ENCODE peak calls at places on chromosome 9, in five cellular contexts. U, Q, H, S and N are unnamed samples.
A peak's percentile ranks its signal among the peaks of the same experiment; 100 is the strongest.

GRCh38 chr9:90905079-90905478 is 103.5 kb downstream of the SYK start:
- DNase-seq in H (no peak), Q (no peak), S (no peak), U (no peak), N (no peak)

GRCh38 chr9:83219154-83219923 is 156.4 kb upstream of the RASEF start:
- DNase-seq in H (peak; percentile 86), S (no peak), U (peak; percentile 53), Q (no peak), N (peak; percentile 73)

GRCh38 chr9:69030851-69031645 is 4.5 kb upstream of the FXN start:
- DNase-seq in Q (no peak), H (no peak), S (no peak), U (no peak), N (no peak)

GRCh38 chr9:107489144-107489673 is 360 bp downstream of the KLF4 start:
- DNase-seq in S (no peak), U (no peak), Q (no peak), H (no peak), N (no peak)

GRCh38 chr9:36187414-36187813 is 3.3 kb upstream of the CLTA start:
- DNase-seq in S (peak; percentile 65), H (no peak), U (peak; percentile 85), Q (peak; percentile 65), N (peak; percentile 78)

GRCh38 chr9:38295751-38296150 is 96.8 kb upstream of the ALDH1B1 start:
- DNase-seq in H (no peak), S (no peak), U (no peak), Q (no peak), N (no peak)

GRCh38 chr9:21434202-21435014 is 5.8 kb upstream of the IFNA1 start:
- DNase-seq in S (peak; percentile 52), Q (peak; percentile 33), U (peak; percentile 25), H (no peak), N (no peak)

GRCh38 chr9:131758972-131759647 is 19.2 kb upstream of the RAPGEF1 start:
- DNase-seq in S (no peak), Q (no peak), U (no peak), H (no peak), N (no peak)

GRCh38 chr9:132166599-132166998 is 4.7 kb downstream of the NTNG2 start:
- DNase-seq in U (no peak), Q (no peak), S (no peak), H (peak; percentile 27), N (no peak)

GRCh38 chr9:35691757-35692301 is 2.1 kb upstream of the TPM2 start:
- DNase-seq in H (no peak), U (no peak), Q (no peak), S (no peak), N (no peak)

GRCh38 chr9:6407778-6408177 is 5.2 kb upstream of the UHRF2 start:
- DNase-seq in Q (no peak), U (no peak), H (no peak), S (no peak), N (no peak)

GRCh38 chr9:137236936-137237421 is 4.1 kb upstream of the TUBB4B start:
- DNase-seq in H (no peak), Q (no peak), U (no peak), S (no peak), N (no peak)

GRCh38 chr9:24041294-24041693 is 215.3 kb upstream of the ELAVL2 start:
- DNase-seq in Q (no peak), U (no peak), S (no peak), H (no peak), N (no peak)

GRCh38 chr9:131578778-131579504 is 33.6 kb downstream of the PRRT1B start:
- DNase-seq in S (no peak), Q (no peak), H (no peak), U (no peak), N (no peak)

GRCh38 chr9:130186839-130187522 is 14.8 kb downstream of the NCS1 start:
- DNase-seq in Q (no peak), H (no peak), S (no peak), U (no peak), N (peak; percentile 37)

GRCh38 chr9:34986541-34987047 is 3.0 kb upstream of the DNAJB5 start:
- DNase-seq in Q (no peak), S (no peak), H (no peak), U (no peak), N (no peak)

DNA sequence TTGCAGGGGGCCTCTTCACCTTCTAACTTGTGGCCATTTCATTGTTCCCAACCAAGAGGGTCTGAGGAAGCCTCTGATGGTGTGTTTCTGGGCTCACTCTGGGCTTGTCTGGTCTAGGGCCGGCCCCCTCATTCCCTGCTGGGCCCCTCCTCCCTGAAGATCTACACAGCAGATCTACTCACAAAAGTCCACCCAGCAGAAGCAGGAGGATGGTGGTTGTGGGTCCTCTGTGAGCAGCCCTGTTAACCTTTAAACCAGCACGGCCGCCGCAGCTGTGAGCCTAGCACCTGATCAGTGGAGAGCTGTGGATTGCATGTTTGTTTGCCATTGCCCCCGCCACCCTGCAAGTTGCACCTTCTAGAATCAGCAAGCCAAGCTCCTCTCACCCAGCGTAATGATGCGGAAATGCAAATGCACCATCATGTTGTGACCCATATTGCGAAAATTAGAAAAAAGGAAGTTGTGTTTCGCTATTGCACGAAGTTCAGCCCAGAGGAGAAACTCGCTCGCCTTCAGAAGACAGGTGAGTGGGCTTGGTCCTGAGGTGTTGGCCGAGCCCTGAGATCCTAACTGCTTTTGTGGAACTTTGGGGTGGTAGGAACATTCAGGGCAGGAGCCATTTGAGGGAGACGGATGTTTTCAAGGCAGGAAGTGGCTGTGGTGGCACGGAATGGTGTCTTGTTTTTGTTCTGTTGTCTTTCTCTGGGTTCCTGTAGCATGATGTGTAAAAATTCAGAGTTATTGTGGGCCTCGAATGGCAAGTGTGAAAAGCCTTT is 16.7 kb downstream of the FGD3 start:
- DNase-seq in H (no peak), U (no peak), Q (no peak), S (no peak), N (no peak)
- H3K4me3 ChIP-seq in H (peak overlapping the region; percentile 51), U (no peak overlapping the region), Q (no peak overlapping the region), S (no peak overlapping the region), N (no peak overlapping the region)

GRCh38 chr9:133513214-133514088 is 11.3 kb downstream of the MYMK start:
- DNase-seq in S (no peak), U (no peak), Q (no peak), H (peak; percentile 61), N (no peak)
- H3K4me3 ChIP-seq in S (no peak overlapping the region), U (no peak overlapping the region), Q (no peak overlapping the region), H (no peak overlapping the region), N (no peak overlapping the region)

GRCh38 chr9:33446507-33447403 is 638 bp downstream of the AQP3 start:
- DNase-seq in H (no peak), U (peak; percentile 50), Q (no peak), S (peak; percentile 10), N (peak; percentile 38)

GRCh38 chr9:33447404-33448158 is at the start of gene AQP3:
- DNase-seq in U (no peak), S (no peak), H (peak; percentile 84), Q (no peak), N (no peak)

GRCh38 chr9:33445389-33445881 is 2.0 kb downstream of the AQP3 start:
- DNase-seq in Q (no peak), H (no peak), S (no peak), U (no peak), N (no peak)

GRCh38 chr9:33448159-33448511 is 742 bp upstream of the AQP3 start:
- DNase-seq in H (no peak), S (no peak), U (no peak), Q (no peak), N (no peak)

GRCh38 chr9:33445941-33446506 is 1.4 kb downstream of the AQP3 start:
- DNase-seq in U (no peak), S (no peak), H (no peak), Q (no peak), N (no peak)
- H3K4me3 ChIP-seq in U (no peak overlapping the region), S (no peak overlapping the region), H (peak overlapping the region; percentile 67), Q (no peak overlapping the region), N (no peak overlapping the region)

GRCh38 chr9:100720922-100721321 is 143.0 kb downstream of the CAVIN4 start:
- DNase-seq in Q (no peak), U (no peak), H (no peak), S (no peak), N (no peak)
- H3K4me3 ChIP-seq in Q (no peak overlapping the region), U (no peak overlapping the region), H (no peak overlapping the region), S (no peak overlapping the region), N (no peak overlapping the region)

GRCh38 chr9:13382595-13382994 is 103.1 kb upstream of the MPDZ start:
- DNase-seq in H (no peak), U (no peak), Q (no peak), S (no peak), N (no peak)
- H3K4me3 ChIP-seq in H (no peak overlapping the region), U (no peak overlapping the region), Q (no peak overlapping the region), S (no peak overlapping the region), N (no peak overlapping the region)

DNA sequence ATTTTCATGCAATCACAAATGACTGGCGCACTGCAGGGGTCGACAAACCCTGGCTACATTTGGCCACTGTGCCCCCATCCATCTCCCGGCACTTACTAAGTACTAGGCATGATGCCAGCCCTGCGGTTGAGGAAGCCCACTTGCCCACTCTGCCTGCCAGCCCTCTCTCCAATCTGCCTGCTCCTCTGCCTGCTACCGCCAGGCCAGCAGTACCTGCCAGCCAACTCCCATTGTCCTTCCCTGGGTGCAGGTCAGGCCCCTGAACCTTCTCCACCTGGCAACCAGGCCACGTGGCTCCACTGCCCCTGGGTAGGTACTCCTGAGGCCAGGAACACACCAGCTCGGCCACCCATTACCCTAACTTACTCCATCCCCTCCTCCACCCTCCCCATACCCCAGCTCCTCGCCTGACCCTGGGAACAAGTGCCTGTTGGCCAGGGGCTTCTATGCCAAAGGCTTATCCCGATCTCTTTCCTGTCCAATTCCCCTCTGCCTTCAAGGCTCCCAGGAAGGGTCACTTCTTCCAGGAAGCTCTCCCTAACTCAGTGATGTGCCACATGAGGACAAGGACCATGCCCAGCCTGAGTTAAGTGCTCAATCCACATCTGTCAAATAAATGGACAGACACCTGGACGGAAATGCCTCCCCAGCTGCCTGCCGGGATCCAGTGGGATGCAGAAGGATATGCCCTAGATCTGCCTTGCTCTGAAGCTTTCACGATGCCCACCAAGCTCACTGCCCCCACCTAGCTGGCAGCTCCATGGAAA is 6.6 kb downstream of the EEIG1 start:
- DNase-seq in U (no peak), S (no peak), Q (no peak), H (peak; percentile 37), N (no peak)
- H3K4me3 ChIP-seq in U (no peak overlapping the region), S (no peak overlapping the region), Q (no peak overlapping the region), H (no peak overlapping the region), N (no peak overlapping the region)